ENCODE peak calls at places on chromosome 19, in eight cellular contexts. U is HCT116, L is GM12891, A is K562, E is transverse colon, X is prostate gland, Q is sigmoid colon, G is GM12892. S is an unnamed sample.

GRCh38 chr19:8473652-8474476 is 28.6 kb downstream of the PRAM1 start:
- DNase-seq in Q (no peak), A (no peak), U (no peak), L (peak; percentile 51), X (no peak), E (no peak), G (no peak), S (no peak)

GRCh38 chr19:19606021-19606420 is 12.5 kb downstream of the PBX4 start:
- DNase-seq in G (no peak), L (no peak), U (peak; percentile 82), X (no peak), Q (no peak), A (no peak), E (peak; percentile 74), S (no peak)

GRCh38 chr19:18428837-18429674 is 8.9 kb downstream of the ISYNA1 start:
- DNase-seq in X (no peak), A (peak; percentile 85), L (peak; percentile 97), E (peak; percentile 77), Q (peak; percentile 87), U (no peak), G (peak; percentile 97), S (peak; percentile 80)

GRCh38 chr19:21256722-21257121 is 72.5 kb downstream of the ZNF708 start:
- DNase-seq in A (peak; percentile 19), X (no peak), Q (no peak), L (no peak), U (peak; percentile 23), E (no peak), G (no peak), S (no peak)

GRCh38 chr19:39829702-39830275 is 4.2 kb downstream of the DYRK1B start:
- DNase-seq in A (no peak), L (no peak), Q (no peak), E (no peak), U (no peak), X (no peak), G (no peak), S (no peak)

GRCh38 chr19:51107406-51108065 is 673 bp downstream of the CTU1 start:
- DNase-seq in G (no peak), Q (no peak), U (peak; percentile 15), A (no peak), X (no peak), E (no peak), L (no peak), S (no peak)

GRCh38 chr19:40529093-40529954 is 47.3 kb upstream of the SHKBP1 start:
- DNase-seq in A (peak; percentile 98), G (peak; percentile 98), Q (peak; percentile 92), U (peak; percentile 78), L (peak; percentile 99), E (peak; percentile 88), X (peak; percentile 82), S (peak; percentile 87)

GRCh38 chr19:40806385-40807146 is 7.6 kb downstream of the EGLN2 start:
- DNase-seq in E (peak; percentile 76), U (peak; percentile 57), L (peak; percentile 90), Q (peak; percentile 92), A (peak; percentile 76), G (peak; percentile 88), X (peak; percentile 54), S (peak; percentile 99)

GRCh38 chr19:19615086-19615485 is 3.4 kb downstream of the PBX4 start:
- DNase-seq in E (no peak), Q (no peak), A (no peak), X (no peak), U (peak; percentile 66), L (no peak), G (no peak), S (no peak)

GRCh38 chr19:45356760-45357444 is 13.5 kb downstream of the ERCC2 start:
- DNase-seq in A (no peak), U (no peak), G (no peak), Q (no peak), L (no peak), E (no peak), X (no peak), S (no peak)

GRCh38 chr19:9453953-9454352 is 18.6 kb upstream of the ZNF266 start:
- DNase-seq in Q (no peak), L (no peak), G (no peak), X (no peak), A (no peak), E (no peak), U (no peak), S (no peak)

GRCh38 chr19:4829001-4829712 is 2.4 kb downstream of the TICAM1 start:
- DNase-seq in L (no peak), E (peak; percentile 59), X (no peak), U (no peak), A (peak; percentile 6), G (peak; percentile 27), Q (no peak), S (no peak)

GRCh38 chr19:51727349-51727880 is 3.6 kb upstream of the HAS1 start:
- DNase-seq in Q (no peak), X (no peak), A (no peak), L (no peak), E (no peak), U (no peak), G (no peak), S (no peak)

GRCh38 chr19:18397242-18398202 is at the start of gene LRRC25:
- DNase-seq in U (no peak), X (no peak), E (no peak), A (peak; percentile 72), G (no peak), Q (peak; percentile 77), L (no peak), S (no peak)

GRCh38 chr19:4962085-4962619 is 6.8 kb upstream of the KDM4B start:
- DNase-seq in A (no peak), X (no peak), E (no peak), Q (no peak), U (no peak), G (no peak), L (no peak), S (no peak)

GRCh38 chr19:12867120-12868099 is 13.8 kb downstream of the DNASE2 start:
- DNase-seq in G (peak; percentile 96), A (peak; percentile 93), L (peak; percentile 93), X (peak; percentile 41), U (no peak), Q (no peak), E (peak; percentile 76), S (peak; percentile 73)
- TF ChIP-seq POLR2AphosphoS5 in G (no peak), A (no peak), L (no peak), X (no peak), U (no peak), Q (no peak), E (no peak), S (no peak)

GRCh38 chr19:6466526-6467248 is 2.6 kb downstream of the CRB3 start:
- DNase-seq in X (no peak), A (peak; percentile 3), Q (no peak), U (no peak), L (no peak), G (no peak), E (no peak), S (no peak)

GRCh38 chr19:6465663-6466062 is 1.6 kb downstream of the CRB3 start:
- DNase-seq in A (no peak), Q (no peak), U (no peak), G (no peak), E (no peak), L (no peak), X (no peak), S (no peak)

GRCh38 chr19:6467384-6467783 is 3.3 kb downstream of the CRB3 start:
- DNase-seq in A (peak; percentile 4), E (no peak), U (no peak), X (no peak), G (no peak), L (no peak), Q (no peak), S (no peak)

GRCh38 chr19:6465006-6465405 is 935 bp downstream of the CRB3 start:
- DNase-seq in U (no peak), A (no peak), G (no peak), X (no peak), L (no peak), E (peak; percentile 35), Q (no peak), S (no peak)

DNA sequence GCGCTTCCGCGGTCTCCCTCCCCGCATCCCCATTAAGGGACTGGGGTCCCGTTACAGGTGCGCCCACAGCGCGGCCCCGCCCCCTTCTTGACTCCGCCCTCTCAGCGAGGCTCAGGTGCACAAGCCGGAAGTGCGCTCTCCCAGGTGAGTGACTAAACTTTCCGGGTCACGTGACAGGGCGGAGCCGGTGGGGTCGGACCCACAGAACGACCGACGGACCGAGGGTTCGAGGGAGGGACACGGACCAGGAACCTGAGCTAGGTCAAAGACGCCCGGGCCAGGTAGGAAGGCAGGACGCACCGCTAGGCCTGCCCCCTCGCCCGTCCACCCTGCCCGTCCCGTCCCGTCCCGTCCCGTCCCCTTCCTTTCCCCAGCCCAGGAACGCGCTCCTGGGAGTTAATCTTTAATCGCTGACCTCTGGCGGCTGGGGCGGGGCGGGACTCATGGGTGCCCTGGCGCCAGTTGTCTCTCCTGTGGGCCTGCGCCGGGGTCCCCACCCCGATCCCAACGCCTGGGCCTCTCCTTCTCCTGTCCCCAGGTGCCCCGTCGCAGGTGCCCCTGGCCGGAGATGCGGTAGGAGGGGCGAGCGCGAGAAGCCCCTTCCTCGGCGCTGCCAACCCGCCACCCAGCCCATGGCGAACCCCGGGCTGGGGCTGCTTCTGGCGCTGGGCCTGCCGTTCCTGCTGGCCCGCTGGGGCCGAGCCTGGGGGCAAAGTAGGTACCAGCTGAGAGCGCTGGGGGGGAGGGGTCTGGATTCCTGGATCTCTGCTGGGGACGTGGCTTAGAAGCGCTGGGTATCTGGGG is at the start of gene CRB3:
- DNase-seq in X (peak; percentile 90), U (peak; percentile 80), G (no peak), A (no peak), Q (no peak), L (no peak), E (peak; percentile 97), S (no peak)
- TF ChIP-seq POLR2A in X (peak; percentile 73), U (no peak), G (no peak), A (no peak), Q (peak; percentile 68), L (no peak), E (peak; percentile 84), S (no peak)

DNA sequence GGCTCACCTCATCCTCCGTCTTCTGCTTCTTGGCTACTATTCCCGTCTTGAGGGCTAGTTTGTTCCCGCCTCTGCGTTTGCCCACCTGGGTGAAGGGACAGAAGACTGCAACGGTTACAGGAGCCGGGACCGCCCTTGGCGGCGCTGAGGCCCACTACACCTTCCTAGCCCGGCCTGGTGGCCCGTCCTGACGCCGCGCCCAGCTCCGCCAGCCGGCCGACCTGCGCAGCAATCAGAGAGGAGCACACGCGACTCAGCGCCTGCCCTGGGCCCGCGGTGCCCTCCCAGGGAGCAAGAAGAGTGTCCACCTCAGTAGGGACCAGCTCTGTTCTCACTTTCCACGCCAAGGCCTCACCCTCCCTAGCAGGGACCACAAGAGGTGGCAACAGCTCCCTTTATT is 3.1 kb downstream of the TRIR start:
- DNase-seq in Q (no peak), L (no peak), A (no peak), U (no peak), E (no peak), G (no peak), X (no peak), S (no peak)
- TF ChIP-seq POLR2AphosphoS5 in Q (no peak), L (peak; percentile 55), A (no peak), U (no peak), E (no peak), G (peak; percentile 28), X (no peak), S (no peak)

DNA sequence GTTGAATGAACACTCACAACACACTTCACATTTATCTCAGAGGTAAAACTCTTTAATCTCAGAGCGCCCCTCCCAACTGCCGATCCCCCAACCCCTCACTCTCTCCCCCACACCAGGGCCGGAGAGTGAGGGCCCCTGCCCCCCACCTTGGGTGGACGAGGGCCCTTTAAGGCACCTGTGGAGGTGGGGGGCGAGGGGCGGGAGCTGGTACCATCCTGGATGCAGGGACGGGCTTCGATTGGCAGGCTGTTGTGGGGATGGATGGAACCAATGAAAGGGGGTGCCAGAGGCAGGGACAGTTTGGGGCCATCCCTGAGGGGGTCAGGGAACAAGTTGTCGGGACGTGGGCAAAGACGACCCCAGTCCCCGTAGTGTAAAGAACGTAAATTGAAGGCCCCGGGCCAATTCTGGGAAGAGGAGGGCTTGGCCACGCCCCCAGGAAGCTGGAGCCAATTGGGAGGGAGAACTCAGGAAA is 1.7 kb upstream of the PNKP start:
- DNase-seq in G (peak; percentile 44), A (no peak), Q (no peak), X (no peak), E (no peak), L (no peak), U (no peak), S (no peak)
- TF ChIP-seq POLR2A in G (no peak), A (peak; percentile 52), Q (no peak), X (no peak), E (no peak), L (no peak), U (no peak), S (no peak)

S was measured in endothelial cell of umbilical vein.